ENCODE peak calls at places on chromosomes 2 and 18, in seven cellular contexts. L is lung, K is astrocyte, T is thoracic aorta, V is astrocyte of the spinal cord, H is cardiac fibroblast, C is transverse colon. J is an unnamed sample.

GRCh38 chr18:50009772-50010171 is 185.2 kb downstream of the MYO5B start:
- DNase-seq in T (no peak), K (no peak), L (peak), C (peak), H (peak), V (no peak), J (no peak)

GRCh38 chr2:64766841-64767669 is 113.3 kb upstream of the SERTAD2 start:
- DNase-seq in C (no peak), K (peak), H (peak), T (no peak), V (peak), L (no peak), J (no peak)

GRCh38 chr18:48163184-48164095 is 233.0 kb upstream of the SMAD2 start:
- DNase-seq in H (no peak), C (no peak), V (no peak), L (no peak), K (no peak), T (no peak), J (no peak)

GRCh38 chr2:179793238-179793637 is 68.2 kb downstream of the ZNF385B start:
- DNase-seq in H (no peak), L (no peak), C (no peak), T (no peak), V (no peak), K (no peak), J (no peak)

GRCh38 chr2:174125151-174125550 is 123.2 kb downstream of the OLA1 start:
- DNase-seq in V (no peak), K (no peak), T (no peak), C (no peak), H (no peak), L (no peak), J (no peak)

GRCh38 chr2:217947341-217948316 is 55.2 kb downstream of the TNS1 start:
- DNase-seq in L (no peak), H (no peak), V (no peak), T (no peak), C (no peak), K (no peak), J (no peak)

GRCh38 chr18:5604778-5605177 is 61.0 kb upstream of the EPB41L3 start:
- DNase-seq in H (no peak), T (no peak), L (no peak), V (no peak), K (no peak), C (no peak), J (no peak)

GRCh38 chr2:211766689-211767088 is 771.9 kb downstream of the ERBB4 start:
- DNase-seq in T (no peak), H (no peak), L (peak), K (no peak), V (no peak), C (peak), J (no peak)

GRCh38 chr18:79394438-79395307 is 1.1 kb upstream of the NFATC1 start:
- DNase-seq in L (no peak), H (peak), C (no peak), V (peak), T (no peak), K (peak), J (no peak)

GRCh38 chr2:173653427-173653795 is 298.7 kb downstream of the CDCA7 start:
- DNase-seq in C (no peak), K (no peak), V (no peak), H (no peak), L (no peak), T (no peak), J (no peak)

GRCh38 chr2:237182422-237183123 is 96.9 kb downstream of the COPS8 start:
- DNase-seq in H (no peak), L (no peak), T (no peak), K (no peak), C (no peak), V (no peak), J (no peak)

GRCh38 chr2:178928077-178928476 is 120.9 kb upstream of the TTN start:
- DNase-seq in T (no peak), H (no peak), V (no peak), C (no peak), K (no peak), L (no peak), J (no peak)

GRCh38 chr2:76120176-76120575 is 409.5 kb upstream of the GCFC2 start:
- DNase-seq in V (no peak), L (no peak), T (no peak), K (no peak), C (no peak), H (no peak), J (no peak)

GRCh38 chr2:98556634-98557033 is 51.7 kb downstream of the COA5 start:
- DNase-seq in V (no peak), H (no peak), C (no peak), T (no peak), L (no peak), K (no peak), J (no peak)

GRCh38 chr2:32931945-32932709 is 14.6 kb upstream of the LTBP1 start:
- DNase-seq in L (no peak), C (no peak), V (no peak), T (no peak), H (no peak), K (no peak), J (no peak)

GRCh38 chr2:172571245-172571644 is 15.4 kb downstream of the PDK1 start:
- DNase-seq in V (no peak), K (no peak), H (no peak), C (no peak), T (no peak), L (no peak), J (no peak)
- H3K4me3 ChIP-seq in V (no peak), K (no peak), H (no peak), C (no peak), T (no peak), L (no peak), J (no peak)

GRCh38 chr2:101790416-101790815 is 92.9 kb downstream of the MAP4K4 start:
- DNase-seq in H (peak), V (no peak), L (no peak), T (no peak), K (no peak), C (no peak), J (no peak)

GRCh38 chr2:101790856-101791255 is 93.3 kb downstream of the MAP4K4 start:
- DNase-seq in C (no peak), K (peak), V (peak), H (peak), L (no peak), T (no peak), J (peak)

GRCh38 chr2:101788995-101789970 is 91.8 kb downstream of the MAP4K4 start:
- DNase-seq in C (no peak), L (no peak), H (peak), K (no peak), V (peak), T (no peak), J (no peak)

GRCh38 chr2:101788565-101788964 is 91.1 kb downstream of the MAP4K4 start:
- DNase-seq in V (no peak), K (no peak), H (no peak), L (no peak), T (no peak), C (no peak), J (no peak)

GRCh38 chr2:101787097-101787496 is 89.6 kb downstream of the MAP4K4 start:
- DNase-seq in H (no peak), K (peak), L (no peak), C (no peak), T (no peak), V (no peak), J (no peak)
- H3K4me3 ChIP-seq in H (no peak), K (no peak), L (no peak), C (no peak), T (no peak), V (no peak), J (no peak)

DNA sequence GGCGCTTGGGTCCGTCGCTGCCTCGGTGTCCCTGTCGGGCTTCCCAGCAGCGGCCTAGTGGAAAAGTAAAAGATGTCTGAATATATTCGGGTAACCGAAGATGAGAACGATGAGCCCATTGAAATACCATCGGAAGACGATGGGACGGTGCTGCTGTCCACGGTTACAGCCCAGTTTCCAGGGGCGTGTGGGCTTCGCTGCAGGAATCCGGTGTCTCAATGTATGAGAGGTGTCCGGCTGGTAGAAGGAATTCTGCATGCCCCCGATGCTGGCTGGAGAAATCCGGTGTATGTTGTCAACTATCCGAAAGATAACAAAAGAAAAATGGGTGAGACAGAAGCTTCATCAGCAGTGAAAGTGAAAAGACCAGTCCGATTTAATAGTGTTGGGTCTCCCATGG is 8.0 kb downstream of the HES6 start:
- DNase-seq in V (no peak), T (no peak), K (no peak), L (no peak), H (no peak), C (no peak), J (no peak)
- H3K4me3 ChIP-seq in V (no peak), T (peak), K (peak), L (no peak), H (no peak), C (no peak), J (peak)

GRCh38 chr2:232833830-232834229 is 36.2 kb upstream of the SNORC start:
- DNase-seq in C (no peak), L (no peak), K (no peak), V (no peak), T (no peak), H (peak), J (no peak)

GRCh38 chr2:232842689-232843088 is 27.4 kb upstream of the SNORC start:
- DNase-seq in C (no peak), V (no peak), T (no peak), H (no peak), K (no peak), L (no peak), J (no peak)

GRCh38 chr2:232836934-232837333 is 33.1 kb upstream of the SNORC start:
- DNase-seq in V (no peak), T (no peak), C (no peak), K (no peak), L (no peak), H (no peak), J (no peak)

GRCh38 chr2:232839680-232840079 is 30.4 kb upstream of the SNORC start:
- DNase-seq in C (peak), T (peak), L (peak), V (no peak), K (no peak), H (no peak), J (no peak)

DNA sequence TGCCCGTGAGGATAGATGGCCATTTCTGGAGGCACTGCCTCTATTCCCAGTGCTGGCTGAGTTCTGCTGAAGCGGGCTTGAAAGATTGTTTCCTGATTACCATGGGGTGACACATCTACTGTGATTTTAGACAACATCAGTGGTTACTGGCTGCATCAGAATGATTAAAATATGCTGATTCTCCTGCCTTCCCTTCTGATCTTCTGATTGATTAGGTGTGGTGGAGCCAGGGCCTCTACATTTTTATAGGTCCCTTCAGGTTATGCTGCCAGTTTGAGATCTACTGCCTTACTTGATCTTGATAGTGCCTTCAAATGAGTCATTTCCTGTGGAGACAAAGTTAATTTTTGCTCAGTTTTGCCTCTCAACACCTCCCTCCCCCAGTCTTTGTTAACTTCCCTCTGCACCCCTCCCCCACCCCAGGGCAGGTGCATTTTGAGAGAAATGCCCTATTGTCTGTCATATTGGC is 31.6 kb upstream of the SNORC start:
- DNase-seq in K (peak), H (no peak), L (no peak), T (no peak), C (peak), V (peak), J (no peak)
- H3K4me3 ChIP-seq in K (no peak), H (no peak), L (no peak), T (no peak), C (no peak), V (no peak), J (no peak)

DNA sequence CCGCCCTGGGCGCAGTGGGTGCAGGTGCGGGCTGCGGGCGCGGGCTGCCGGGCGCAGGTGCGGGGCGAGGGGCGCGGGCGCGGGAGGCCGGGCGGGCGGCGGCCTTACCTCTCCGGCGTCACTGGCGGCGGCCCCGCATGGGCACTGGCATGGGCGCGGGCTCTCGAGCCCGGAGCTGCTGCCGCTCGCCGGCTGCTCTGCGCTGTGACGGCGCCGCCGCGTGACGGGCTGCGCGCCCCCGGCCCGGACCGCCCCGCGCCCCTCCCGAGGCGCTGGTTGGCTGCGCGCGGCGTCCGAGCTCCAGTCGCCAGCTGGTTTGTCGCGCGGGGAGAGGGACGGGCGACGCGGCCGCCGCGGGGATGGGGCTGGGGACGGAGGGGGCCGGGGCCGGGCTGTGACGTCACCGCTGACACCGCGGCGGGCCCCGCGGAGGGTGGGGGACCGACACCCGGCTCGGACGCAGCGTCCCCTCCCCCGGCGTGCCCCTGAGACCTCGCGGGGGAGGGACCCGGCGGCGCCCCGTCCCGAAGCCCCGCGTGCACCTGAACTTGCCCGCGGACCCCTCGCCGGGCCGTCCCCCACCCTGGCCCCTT is at the start of gene KIF1A:
- DNase-seq in C (no peak), H (no peak), V (no peak), L (no peak), K (no peak), T (no peak), J (no peak)
- H3K4me3 ChIP-seq in C (peak), H (no peak), V (no peak), L (no peak), K (no peak), T (peak), J (no peak)

DNA sequence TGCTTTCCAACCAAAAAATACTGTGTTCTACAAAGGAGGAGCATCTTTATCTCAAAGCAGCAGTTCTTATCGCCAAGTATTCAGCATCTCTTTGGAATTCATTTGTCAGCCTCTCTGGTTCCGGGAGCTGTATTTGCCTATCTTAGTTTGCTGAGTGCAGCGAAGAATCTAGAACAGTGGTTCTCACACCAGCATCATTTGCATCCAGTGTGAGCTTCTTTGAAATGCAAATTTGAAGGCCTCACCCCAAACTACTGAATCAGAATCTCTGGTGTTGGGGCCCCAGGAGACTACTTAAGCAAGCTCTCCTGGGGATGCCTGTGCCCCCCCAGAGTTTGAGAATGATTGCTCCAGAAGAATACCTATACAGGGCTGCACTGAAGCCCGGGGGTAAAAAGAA is 1.5 kb upstream of the PTPN2 start:
- DNase-seq in T (no peak), V (no peak), C (no peak), H (no peak), L (no peak), K (no peak), J (no peak)
- H3K4me3 ChIP-seq in T (no peak), V (no peak), C (no peak), H (no peak), L (no peak), K (no peak), J (no peak)

GRCh38 chr2:200264631-200265030 is 41.9 kb upstream of the SPATS2L start:
- DNase-seq in H (no peak), V (no peak), C (no peak), K (no peak), T (no peak), L (no peak), J (no peak)

GRCh38 chr2:200270732-200271131 is 35.8 kb upstream of the SPATS2L start:
- DNase-seq in K (no peak), T (no peak), C (no peak), L (no peak), H (no peak), V (no peak), J (no peak)

GRCh38 chr2:200266406-200266805 is 40.1 kb upstream of the SPATS2L start:
- DNase-seq in H (no peak), V (no peak), T (no peak), K (no peak), L (no peak), C (no peak), J (no peak)

GRCh38 chr2:200263279-200263678 is 43.2 kb upstream of the SPATS2L start:
- DNase-seq in V (no peak), L (no peak), T (no peak), K (no peak), C (no peak), H (no peak), J (no peak)

GRCh38 chr2:200267350-200267749 is 39.1 kb upstream of the SPATS2L start:
- DNase-seq in C (no peak), V (no peak), H (no peak), L (no peak), K (no peak), T (no peak), J (no peak)
- H3K4me3 ChIP-seq in C (no peak), V (no peak), H (no peak), L (no peak), K (no peak), T (no peak), J (no peak)

GRCh38 chr2:5672749-5673147 is 19.4 kb upstream of the SOX11 start:
- DNase-seq in V (no peak), H (no peak), L (no peak), T (no peak), C (no peak), K (no peak), J (no peak)
- H3K4me3 ChIP-seq in V (no peak), H (no peak), L (no peak), T (no peak), C (no peak), K (no peak), J (no peak)

GRCh38 chr2:100741880-100742814 is 77.8 kb upstream of the NPAS2 start:
- DNase-seq in V (peak), C (peak), K (peak), T (no peak), H (peak), L (peak), J (peak)
- H3K4me3 ChIP-seq in V (no peak), C (no peak), K (peak), T (peak), H (no peak), L (no peak), J (peak)

J was measured in skeletal muscle cell.